ENCODE peak calls at places on chromosomes 11 and 22, in eight cellular contexts. E is EL; I is dorsolateral prefrontal cortex; F is T1000; Q is HS-27A; P is stimulated activated CD4-positive, alpha-beta T cell treated with anti-CD3 and anti-CD28 coated beads, Interleukin-12 subunit alpha, Interleukin-12 subunit beta, amount 100 ng/mL, for 48 hours; C is cardiac muscle cell; M is epithelial cell of prostate. O is an unnamed sample.

GRCh38 chr11:94398101-94398500 is 3.1 kb downstream of the GPR83 start:
- DNase-seq in F (no peak), M (no peak), C (no peak), P (no peak), E (no peak), I (no peak), Q (no peak), O (no peak)

GRCh38 chr22:45908961-45909360 is 68.0 kb downstream of the WNT7B start:
- DNase-seq in C (no peak), E (no peak), I (no peak), Q (no peak), M (no peak), F (no peak), P (no peak), O (no peak)

GRCh38 chr11:28874706-28875105 is 766.5 kb downstream of the METTL15 start:
- DNase-seq in P (no peak), C (no peak), E (no peak), Q (no peak), M (no peak), F (no peak), I (no peak), O (no peak)

GRCh38 chr11:119832536-119832935 is 103.5 kb upstream of the NECTIN1 start:
- DNase-seq in I (no peak), Q (no peak), P (no peak), F (no peak), M (no peak), E (peak), C (peak), O (no peak)

GRCh38 chr22:49549851-49550430 is 277.7 kb downstream of the BRD1 start:
- DNase-seq in P (no peak), E (no peak), Q (no peak), I (no peak), C (no peak), F (no peak), M (no peak), O (no peak)

GRCh38 chr11:61061081-61061826 is 41.0 kb upstream of the CD5 start:
- DNase-seq in I (no peak), M (peak), P (peak), F (no peak), C (peak), Q (no peak), E (peak), O (no peak)

GRCh38 chr11:28878025-28878424 is 769.8 kb downstream of the METTL15 start:
- DNase-seq in F (no peak), M (peak), E (no peak), I (no peak), Q (no peak), P (no peak), C (peak), O (no peak)

GRCh38 chr11:44261800-44262591 is 47.9 kb downstream of the ALX4 start:
- DNase-seq in M (no peak), F (no peak), E (no peak), I (no peak), Q (no peak), P (no peak), C (no peak), O (no peak)

GRCh38 chr11:46903846-46904245 is 14.5 kb downstream of the LRP4 start:
- DNase-seq in F (no peak), E (no peak), Q (no peak), I (peak), M (no peak), C (no peak), P (no peak), O (no peak)

GRCh38 chr11:70049045-70049444 is 29.1 kb upstream of the ANO1 start:
- DNase-seq in C (no peak), M (no peak), P (no peak), F (no peak), Q (no peak), I (no peak), E (no peak), O (no peak)

GRCh38 chr11:125951731-125952130 is 5.9 kb downstream of the VSIG10L2 start:
- DNase-seq in C (no peak), E (no peak), P (no peak), F (no peak), M (no peak), Q (no peak), I (no peak), O (no peak)

GRCh38 chr11:65135633-65136145 is 1.4 kb upstream of the SYVN1 start:
- DNase-seq in C (no peak), E (no peak), F (no peak), I (no peak), M (no peak), Q (no peak), P (no peak), O (no peak)

GRCh38 chr11:17774232-17775034 is 39.9 kb downstream of the KCNC1 start:
- DNase-seq in E (no peak), P (no peak), C (no peak), I (no peak), M (no peak), F (no peak), Q (no peak), O (no peak)

GRCh38 chr11:118497831-118498230 is 29.4 kb upstream of the TTC36 start:
- DNase-seq in M (no peak), C (peak), I (no peak), E (peak), F (no peak), P (no peak), Q (peak), O (no peak)

GRCh38 chr11:120424970-120425332 is 86.6 kb upstream of the GRIK4 start:
- DNase-seq in I (no peak), E (no peak), M (no peak), Q (no peak), P (no peak), C (no peak), F (no peak), O (no peak)

GRCh38 chr22:45418056-45418769 is 4.7 kb downstream of the RIBC2 start:
- DNase-seq in E (no peak), M (no peak), F (no peak), Q (no peak), C (no peak), I (no peak), P (no peak), O (no peak)

GRCh38 chr11:4665424-4665823 is 21.6 kb downstream of the OR51E1 start:
- DNase-seq in C (no peak), F (no peak), Q (no peak), M (no peak), I (no peak), E (no peak), P (no peak), O (no peak)

GRCh38 chr22:42769574-42770447 is 49.1 kb upstream of the A4GALT start:
- DNase-seq in M (no peak), E (peak), F (peak), C (peak), Q (peak), P (no peak), I (no peak), O (no peak)

GRCh38 chr11:68211546-68211945 is 1.6 kb downstream of the KMT5B start:
- DNase-seq in Q (no peak), P (no peak), M (no peak), I (no peak), F (no peak), E (no peak), C (no peak), O (no peak)

GRCh38 chr11:46686886-46687810 is 13.3 kb downstream of the ARHGAP1 start:
- DNase-seq in I (peak), M (peak), Q (no peak), F (no peak), E (peak), P (no peak), C (peak), O (no peak)

GRCh38 chr22:43128116-43128515 is 15.1 kb downstream of the MCAT start:
- DNase-seq in M (no peak), C (no peak), I (no peak), F (no peak), E (no peak), P (no peak), Q (no peak), O (no peak)

GRCh38 chr11:86637976-86638375 is 34.4 kb downstream of the ME3 start:
- DNase-seq in P (no peak), C (no peak), F (no peak), Q (no peak), I (no peak), M (no peak), E (peak), O (no peak)

O was measured in NCI-H1930.